ENCODE peak calls at places on chromosome 2, in seven cellular contexts. B is activated gamma-delta T cell treated with Interleukin-2 at 50 U/mL for 16 hours, T is left cardiac atrium, O is spleen, Q is astrocyte, E is ELF-1, K is tibial nerve. W is an unnamed sample.

GRCh38 chr2:109637749-109638570 is 23.8 kb downstream of the SOWAHC start:
- DNase-seq in B (no peak), K (no peak), O (no peak), T (no peak), Q (no peak), E (no peak), W (no peak)

GRCh38 chr2:16686641-16687040 is 21.0 kb upstream of the CYRIA start:
- DNase-seq in E (no peak), O (no peak), T (no peak), K (no peak), Q (no peak), B (no peak), W (no peak)

GRCh38 chr2:288002-288742 is at the start of gene ALKAL2:
- DNase-seq in K (no peak), Q (no peak), T (no peak), E (peak; percentile 18), O (no peak), B (no peak), W (peak; percentile 51)

GRCh38 chr2:144935736-144936135 is 415.8 kb upstream of the ZEB2 start:
- DNase-seq in Q (no peak), B (no peak), E (no peak), O (no peak), K (no peak), T (no peak), W (no peak)

GRCh38 chr2:134189009-134189717 is 64.7 kb upstream of the MGAT5 start:
- DNase-seq in T (no peak), E (no peak), Q (peak; percentile 37), K (no peak), B (no peak), O (no peak), W (peak; percentile 63)

GRCh38 chr2:133266926-133267590 is 301.2 kb downstream of the NCKAP5 start:
- DNase-seq in Q (no peak), E (peak; percentile 6), T (no peak), O (no peak), B (no peak), K (no peak), W (no peak)

GRCh38 chr2:238895901-238896600 is 48.2 kb downstream of the TWIST2 start:
- DNase-seq in T (peak; percentile 74), B (no peak), E (peak; percentile 87), Q (peak; percentile 93), O (peak; percentile 65), K (peak; percentile 50), W (peak; percentile 27)

GRCh38 chr2:61247204-61247812 is 85.3 kb downstream of the C2orf74 start:
- DNase-seq in T (no peak), B (no peak), O (no peak), E (no peak), K (peak; percentile 11), Q (peak; percentile 84), W (no peak)

GRCh38 chr2:46850742-46851141 is 64.9 kb downstream of the MCFD2 start:
- DNase-seq in E (no peak), T (peak; percentile 62), B (no peak), O (no peak), Q (peak; percentile 99), K (peak; percentile 46), W (no peak)

GRCh38 chr2:238701907-238702206 is 146.0 kb upstream of the TWIST2 start:
- DNase-seq in B (no peak), O (no peak), K (peak; percentile 1), T (no peak), Q (no peak), E (no peak), W (no peak)

GRCh38 chr2:182866095-182866460 is 359 bp downstream of the FRZB start:
- DNase-seq in B (no peak), Q (no peak), T (peak; percentile 28), E (no peak), O (no peak), K (peak; percentile 10), W (peak; percentile 49)

GRCh38 chr2:212539145-212539880 is 711 bp upstream of the ERBB4 start:
- DNase-seq in T (peak; percentile 75), K (peak; percentile 65), O (peak; percentile 50), E (peak; percentile 46), B (no peak), Q (no peak), W (peak; percentile 88)

GRCh38 chr2:25877431-25878360 is 591 bp downstream of the ASXL2 start:
- DNase-seq in B (peak; percentile 36), K (peak; percentile 17), O (peak; percentile 89), E (peak; percentile 82), T (peak; percentile 47), Q (peak; percentile 53), W (peak; percentile 75)

GRCh38 chr2:30503007-30503691 is 56.1 kb downstream of the LCLAT1 start:
- DNase-seq in Q (no peak), B (no peak), K (no peak), E (no peak), O (no peak), T (no peak), W (no peak)

GRCh38 chr2:210128961-210129360 is 42.2 kb downstream of the KANSL1L start:
- DNase-seq in T (no peak), O (no peak), K (no peak), B (no peak), E (no peak), Q (no peak), W (peak; percentile 65)

GRCh38 chr2:138239902-138240595 is 261.5 kb upstream of the SPOPL start:
- DNase-seq in E (no peak), B (no peak), T (no peak), O (no peak), K (no peak), Q (peak; percentile 73), W (no peak)

GRCh38 chr2:12513339-12513738 is 203.4 kb upstream of the TRIB2 start:
- DNase-seq in O (no peak), T (no peak), B (no peak), K (no peak), E (no peak), Q (no peak), W (no peak)

GRCh38 chr2:239803102-239803763 is 221.9 kb downstream of the NDUFA10 start:
- DNase-seq in T (no peak), B (no peak), O (no peak), K (no peak), Q (no peak), E (no peak), W (no peak)

GRCh38 chr2:150178591-150178990 is 308.9 kb downstream of the RND3 start:
- DNase-seq in B (no peak), O (no peak), E (no peak), Q (no peak), T (no peak), K (no peak), W (no peak)

GRCh38 chr2:238505892-238506280 is 79.2 kb downstream of the ASB1 start:
- DNase-seq in Q (no peak), E (no peak), K (no peak), B (no peak), T (no peak), O (peak; percentile 49), W (no peak)

GRCh38 chr2:38572167-38572566 is 30.6 kb downstream of the HNRNPLL start:
- DNase-seq in T (peak; percentile 46), E (no peak), Q (peak; percentile 82), B (no peak), O (no peak), K (no peak), W (no peak)

GRCh38 chr2:158998486-158999248 is 30.2 kb downstream of the TANC1 start:
- DNase-seq in O (no peak), E (peak; percentile 23), Q (peak; percentile 88), B (no peak), K (no peak), T (no peak), W (no peak)

GRCh38 chr2:127416486-127417001 is 1.7 kb upstream of the PROC start:
- DNase-seq in O (no peak), K (no peak), T (no peak), Q (no peak), E (no peak), B (no peak), W (peak; percentile 32)

GRCh38 chr2:148957023-148957422 is 81.5 kb upstream of the LYPD6B start:
- DNase-seq in O (no peak), B (no peak), Q (no peak), T (no peak), E (no peak), K (no peak), W (no peak)

GRCh38 chr2:176213406-176213805 is 24.9 kb downstream of the HOXD1 start:
- DNase-seq in B (no peak), Q (no peak), T (no peak), O (no peak), K (no peak), E (no peak), W (no peak)

GRCh38 chr2:84938194-84938879 is 32.6 kb upstream of the KCMF1 start:
- DNase-seq in T (no peak), E (no peak), K (no peak), O (peak; percentile 54), B (no peak), Q (peak; percentile 55), W (no peak)

GRCh38 chr2:232386740-232387450 is 8.3 kb downstream of the ALPP start:
- DNase-seq in K (no peak), T (no peak), B (no peak), O (no peak), Q (peak; percentile 26), E (peak; percentile 84), W (no peak)